ENCODE peak calls at places on chromosomes 11 and 22, in six cellular contexts. One of them, this sample, is unnamed.

GRCh38 chr11:2583605-2583958 is 116.2 kb downstream of the KCNQ1OT1 start:
- DNase-seq in GM12891: no peak
- DNase-seq in K562: no peak
- DNase-seq in HepG2: no peak
- DNase-seq in H1: no peak
- DNase-seq in SK-N-SH: peak
- DNase-seq in this sample: peak

GRCh38 chr11:34213366-34213765 is 107.9 kb downstream of the NAT10 start:
- DNase-seq in GM12891: no peak
- DNase-seq in K562: no peak
- DNase-seq in HepG2: no peak
- DNase-seq in H1: no peak
- DNase-seq in SK-N-SH: no peak
- DNase-seq in this sample: no peak

GRCh38 chr22:45235851-45236342 is 4.8 kb downstream of the KIAA0930 start:
- DNase-seq in GM12891: no peak
- DNase-seq in K562: no peak
- DNase-seq in HepG2: no peak
- DNase-seq in H1: no peak
- DNase-seq in SK-N-SH: no peak
- DNase-seq in this sample: no peak

GRCh38 chr22:50730013-50730891 is 7.8 kb upstream of the ACR start:
- DNase-seq in GM12891: no peak
- DNase-seq in K562: no peak
- DNase-seq in HepG2: no peak
- DNase-seq in H1: no peak
- DNase-seq in SK-N-SH: no peak
- DNase-seq in this sample: no peak

GRCh38 chr11:113338730-113339129 is 24.3 kb downstream of the TTC12 start:
- DNase-seq in GM12891: no peak
- DNase-seq in K562: no peak
- DNase-seq in HepG2: no peak
- DNase-seq in H1: no peak
- DNase-seq in SK-N-SH: no peak
- DNase-seq in this sample: no peak

GRCh38 chr11:106480581-106481185 is 403.2 kb downstream of the AASDHPPT start:
- DNase-seq in GM12891: no peak
- DNase-seq in K562: no peak
- DNase-seq in HepG2: peak
- DNase-seq in H1: no peak
- DNase-seq in SK-N-SH: no peak
- DNase-seq in this sample: no peak

GRCh38 chr22:50576070-50576469 is 2.2 kb downstream of the CPT1B start:
- DNase-seq in GM12891: no peak
- DNase-seq in K562: peak
- DNase-seq in HepG2: peak
- DNase-seq in H1: no peak
- DNase-seq in SK-N-SH: peak
- DNase-seq in this sample: no peak

GRCh38 chr22:49737101-49737551 is 90.5 kb downstream of the BRD1 start:
- DNase-seq in GM12891: no peak
- DNase-seq in K562: no peak
- DNase-seq in HepG2: no peak
- DNase-seq in H1: no peak
- DNase-seq in SK-N-SH: no peak
- DNase-seq in this sample: no peak

GRCh38 chr11:120667281-120667680 is 155.7 kb downstream of the GRIK4 start:
- DNase-seq in GM12891: no peak
- DNase-seq in K562: no peak
- DNase-seq in HepG2: no peak
- DNase-seq in H1: no peak
- DNase-seq in SK-N-SH: no peak
- DNase-seq in this sample: no peak

GRCh38 chr22:30444632-30445437 is 19.3 kb downstream of the MTFP1 start:
- DNase-seq in GM12891: no peak
- DNase-seq in K562: peak
- DNase-seq in HepG2: peak
- DNase-seq in H1: peak
- DNase-seq in SK-N-SH: peak
- DNase-seq in this sample: peak

GRCh38 chr11:2160736-2161259 is at the start of gene INS:
- DNase-seq in GM12891: no peak
- DNase-seq in K562: no peak
- DNase-seq in HepG2: no peak
- DNase-seq in H1: no peak
- DNase-seq in SK-N-SH: no peak
- DNase-seq in this sample: no peak

GRCh38 chr11:117823294-117823940 is 1.1 kb downstream of the FXYD2 start:
- DNase-seq in GM12891: no peak
- DNase-seq in K562: no peak
- DNase-seq in HepG2: no peak
- DNase-seq in H1: no peak
- DNase-seq in SK-N-SH: no peak
- DNase-seq in this sample: no peak

GRCh38 chr11:76763573-76764348 is 19.4 kb upstream of the TSKU start:
- DNase-seq in GM12891: no peak
- DNase-seq in K562: no peak
- DNase-seq in HepG2: no peak
- DNase-seq in H1: no peak
- DNase-seq in SK-N-SH: no peak
- DNase-seq in this sample: no peak

GRCh38 chr11:92675810-92676209 is 293.6 kb upstream of the MTNR1B start:
- DNase-seq in GM12891: no peak
- DNase-seq in K562: no peak
- DNase-seq in HepG2: no peak
- DNase-seq in H1: no peak
- DNase-seq in SK-N-SH: no peak
- DNase-seq in this sample: no peak

GRCh38 chr22:22485524-22485923 is 23.0 kb downstream of the ZNF280B start:
- DNase-seq in GM12891: no peak
- DNase-seq in K562: no peak
- DNase-seq in HepG2: no peak
- DNase-seq in H1: no peak
- DNase-seq in SK-N-SH: no peak
- DNase-seq in this sample: no peak

GRCh38 chr22:35648066-35649025 is at the start of gene APOL6:
- DNase-seq in GM12891: peak
- DNase-seq in K562: no peak
- DNase-seq in HepG2: peak
- DNase-seq in H1: no peak
- DNase-seq in SK-N-SH: no peak
- DNase-seq in this sample: no peak

GRCh38 chr11:32266611-32267010 is 168.7 kb downstream of the WT1 start:
- DNase-seq in GM12891: no peak
- DNase-seq in K562: no peak
- DNase-seq in HepG2: no peak
- DNase-seq in H1: no peak
- DNase-seq in SK-N-SH: no peak
- DNase-seq in this sample: no peak

GRCh38 chr11:114478768-114479167 is 39.5 kb downstream of the REXO2 start:
- DNase-seq in GM12891: no peak
- DNase-seq in K562: no peak
- DNase-seq in HepG2: peak
- DNase-seq in H1: no peak
- DNase-seq in SK-N-SH: no peak
- DNase-seq in this sample: no peak

GRCh38 chr11:96280444-96280843 is 62.6 kb downstream of the MAML2 start:
- DNase-seq in GM12891: no peak
- DNase-seq in K562: no peak
- DNase-seq in HepG2: no peak
- DNase-seq in H1: no peak
- DNase-seq in SK-N-SH: no peak
- DNase-seq in this sample: no peak

GRCh38 chr11:13781153-13781552 is 112.7 kb downstream of the FAR1 start:
- DNase-seq in GM12891: no peak
- DNase-seq in K562: no peak
- DNase-seq in HepG2: peak
- DNase-seq in H1: no peak
- DNase-seq in SK-N-SH: no peak
- DNase-seq in this sample: no peak

GRCh38 chr11:102783016-102783415 is 2.6 kb upstream of the MMP10 start:
- DNase-seq in GM12891: no peak
- DNase-seq in K562: no peak
- DNase-seq in HepG2: no peak
- DNase-seq in H1: no peak
- DNase-seq in SK-N-SH: no peak
- DNase-seq in this sample: no peak

GRCh38 chr11:94544832-94545640 is 1.3 kb downstream of the FUT4 start:
- DNase-seq in GM12891: no peak
- DNase-seq in K562: peak
- DNase-seq in HepG2: no peak
- DNase-seq in H1: no peak
- DNase-seq in SK-N-SH: no peak
- DNase-seq in this sample: no peak

GRCh38 chr11:3835100-3835485 is 5.7 kb downstream of the RHOG start:
- DNase-seq in GM12891: no peak
- DNase-seq in K562: peak
- DNase-seq in HepG2: no peak
- DNase-seq in H1: no peak
- DNase-seq in SK-N-SH: no peak
- DNase-seq in this sample: no peak

GRCh38 chr11:44964526-44965209 is 14.0 kb upstream of the TP53I11 start:
- DNase-seq in GM12891: no peak
- DNase-seq in K562: no peak
- DNase-seq in HepG2: no peak
- DNase-seq in H1: no peak
- DNase-seq in SK-N-SH: no peak
- DNase-seq in this sample: no peak
- TF ChIP-seq TAF1 in GM12891: no peak
- TF ChIP-seq TAF1 in K562: no peak
- TF ChIP-seq TAF1 in HepG2: no peak
- TF ChIP-seq TAF1 in H1: no peak
- TF ChIP-seq TAF1 in SK-N-SH: no peak
- TF ChIP-seq TAF1 in this sample: no peak

DNA sequence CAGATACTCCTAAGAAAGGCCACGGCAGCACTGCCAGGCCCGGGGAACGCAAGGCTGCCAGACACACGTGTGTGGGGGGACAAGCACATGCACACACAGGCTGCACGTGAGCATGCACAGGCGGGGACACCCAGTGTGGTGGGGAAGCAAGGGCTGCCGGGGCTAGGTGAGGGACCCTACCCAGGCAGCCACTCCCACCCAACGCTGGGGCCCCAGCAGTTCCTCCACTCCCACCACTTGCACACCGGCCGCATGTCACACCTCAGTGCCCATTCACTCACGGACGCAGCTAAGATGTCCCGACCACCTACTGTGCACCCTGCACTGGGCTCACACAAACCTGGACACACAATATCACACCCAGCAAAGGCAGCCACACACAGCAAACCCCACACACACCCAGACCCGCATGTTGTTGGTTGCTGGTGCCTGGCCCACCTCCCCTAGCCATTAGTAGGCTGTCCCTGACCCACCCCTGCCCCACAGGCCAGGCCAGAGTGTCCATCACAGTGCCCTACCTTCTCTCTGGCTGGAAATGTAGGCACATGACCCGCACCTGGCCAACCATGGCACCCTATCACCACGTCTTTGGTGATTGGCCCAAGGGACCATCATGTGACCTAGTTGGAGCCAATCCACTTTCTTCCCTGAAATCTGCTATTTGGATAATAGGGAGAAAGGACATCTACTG is 8.8 kb downstream of the SSTR3 start:
- DNase-seq in GM12891: no peak
- DNase-seq in K562: peak
- DNase-seq in HepG2: no peak
- DNase-seq in H1: no peak
- DNase-seq in SK-N-SH: no peak
- DNase-seq in this sample: no peak
- TF ChIP-seq TAF1 in GM12891: no peak
- TF ChIP-seq TAF1 in K562: no peak
- TF ChIP-seq TAF1 in HepG2: no peak
- TF ChIP-seq TAF1 in H1: no peak
- TF ChIP-seq TAF1 in SK-N-SH: no peak
- TF ChIP-seq TAF1 in this sample: no peak

DNA sequence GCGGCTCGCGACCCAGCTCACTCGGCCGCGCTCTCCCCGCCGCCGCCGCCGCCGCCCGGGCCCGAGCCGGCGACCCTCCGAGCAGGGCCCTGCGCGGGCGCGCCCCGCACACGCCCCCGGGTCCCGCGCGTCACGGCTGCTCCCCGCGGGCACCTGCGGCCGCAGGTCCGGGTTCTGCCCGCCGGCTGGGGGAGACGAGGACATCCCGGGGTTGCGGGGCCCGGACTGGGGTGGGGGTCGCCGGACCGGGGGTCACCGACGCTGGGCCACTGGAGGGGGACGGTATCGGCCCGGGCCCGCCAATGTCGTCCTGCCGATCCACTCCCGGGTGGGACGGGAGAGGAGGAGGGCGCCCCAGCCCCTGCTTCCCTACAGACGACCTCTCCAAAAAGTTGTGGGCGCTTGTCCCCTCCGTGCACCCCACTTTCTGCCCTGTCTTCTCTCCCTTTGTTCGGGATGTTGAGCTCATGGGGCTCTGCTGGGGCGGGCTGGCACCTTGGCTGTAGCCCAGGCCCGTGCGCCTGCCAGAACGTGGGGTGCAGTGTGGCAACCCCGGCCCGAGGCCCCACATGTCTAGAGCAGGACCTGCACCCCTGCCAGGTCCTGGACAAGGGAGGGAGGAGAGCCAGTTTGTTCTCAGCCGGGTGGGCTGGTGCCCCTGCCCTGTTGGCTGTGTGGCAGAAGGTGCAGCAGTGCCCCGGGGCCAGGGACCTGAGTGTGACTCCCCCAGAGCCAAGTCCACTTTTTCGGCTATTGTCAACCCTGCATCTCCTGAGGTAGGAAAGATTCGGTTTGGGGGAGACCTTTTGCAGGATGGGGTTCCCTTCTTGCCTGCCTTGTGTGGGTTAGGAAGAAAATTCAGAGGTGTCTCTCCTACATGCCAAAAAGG is 40.2 kb upstream of the CELSR1 start:
- DNase-seq in GM12891: no peak
- DNase-seq in K562: peak
- DNase-seq in HepG2: no peak
- DNase-seq in H1: no peak
- DNase-seq in SK-N-SH: peak
- DNase-seq in this sample: no peak
- TF ChIP-seq TAF1 in GM12891: no peak
- TF ChIP-seq TAF1 in K562: no peak
- TF ChIP-seq TAF1 in HepG2: no peak
- TF ChIP-seq TAF1 in H1: no peak
- TF ChIP-seq TAF1 in SK-N-SH: no peak
- TF ChIP-seq TAF1 in this sample: no peak

GRCh38 chr11:26712497-26712896 is 9.4 kb downstream of the SLC5A12 start:
- DNase-seq in GM12891: no peak
- DNase-seq in K562: no peak
- DNase-seq in HepG2: no peak
- DNase-seq in H1: no peak
- DNase-seq in SK-N-SH: no peak
- DNase-seq in this sample: no peak
- TF ChIP-seq TAF1 in GM12891: no peak
- TF ChIP-seq TAF1 in K562: no peak
- TF ChIP-seq TAF1 in HepG2: no peak
- TF ChIP-seq TAF1 in H1: no peak
- TF ChIP-seq TAF1 in SK-N-SH: no peak
- TF ChIP-seq TAF1 in this sample: no peak